ENCODE peak calls at places on chromosome 19, in four cellular contexts. One of them, this sample, is unnamed.
A peak's percentile ranks its signal among the peaks of the same experiment; 100 is the strongest.

GRCh38 chr19:45404557-45405434 is at the start of gene PPP1R13L:
- DNase-seq in activated CD4-positive, alpha-beta T cell treated with anti-CD3 and anti-CD28 coated beads, Interleukin-2, amount 50 U/mL, for 4 hours: peak; percentile 39
- DNase-seq in uterus: peak; percentile 76
- DNase-seq in ascending aorta: peak; percentile 69
- DNase-seq in this sample: peak; percentile 89

GRCh38 chr19:10291554-10292205 is 1.9 kb downstream of the ICAM5 start:
- DNase-seq in activated CD4-positive, alpha-beta T cell treated with anti-CD3 and anti-CD28 coated beads, Interleukin-2, amount 50 U/mL, for 4 hours: no peak
- DNase-seq in uterus: no peak
- DNase-seq in ascending aorta: no peak
- DNase-seq in this sample: no peak

GRCh38 chr19:28794301-28794700 is 418.6 kb downstream of the UQCRFS1 start:
- DNase-seq in activated CD4-positive, alpha-beta T cell treated with anti-CD3 and anti-CD28 coated beads, Interleukin-2, amount 50 U/mL, for 4 hours: no peak
- DNase-seq in uterus: no peak
- DNase-seq in ascending aorta: no peak
- DNase-seq in this sample: no peak

GRCh38 chr19:42076375-42076944 is 494 bp downstream of the ZNF574 start:
- DNase-seq in activated CD4-positive, alpha-beta T cell treated with anti-CD3 and anti-CD28 coated beads, Interleukin-2, amount 50 U/mL, for 4 hours: peak; percentile 35
- DNase-seq in uterus: peak; percentile 44
- DNase-seq in ascending aorta: no peak
- DNase-seq in this sample: no peak

GRCh38 chr19:40701758-40702157 is 11.3 kb upstream of the NUMBL start:
- DNase-seq in activated CD4-positive, alpha-beta T cell treated with anti-CD3 and anti-CD28 coated beads, Interleukin-2, amount 50 U/mL, for 4 hours: no peak
- DNase-seq in uterus: no peak
- DNase-seq in ascending aorta: no peak
- DNase-seq in this sample: no peak

GRCh38 chr19:29845576-29846176 is 33.9 kb downstream of the CCNE1 start:
- DNase-seq in activated CD4-positive, alpha-beta T cell treated with anti-CD3 and anti-CD28 coated beads, Interleukin-2, amount 50 U/mL, for 4 hours: peak; percentile 39
- DNase-seq in uterus: peak; percentile 19
- DNase-seq in ascending aorta: no peak
- DNase-seq in this sample: no peak

GRCh38 chr19:3860499-3860898 is 8.3 kb downstream of the ZFR2 start:
- DNase-seq in activated CD4-positive, alpha-beta T cell treated with anti-CD3 and anti-CD28 coated beads, Interleukin-2, amount 50 U/mL, for 4 hours: no peak
- DNase-seq in uterus: no peak
- DNase-seq in ascending aorta: no peak
- DNase-seq in this sample: no peak

GRCh38 chr19:54152878-54153524 is 6.5 kb downstream of the LENG1 start:
- DNase-seq in activated CD4-positive, alpha-beta T cell treated with anti-CD3 and anti-CD28 coated beads, Interleukin-2, amount 50 U/mL, for 4 hours: no peak
- DNase-seq in uterus: no peak
- DNase-seq in ascending aorta: no peak
- DNase-seq in this sample: no peak

GRCh38 chr19:16886305-16886880 is 2.4 kb upstream of the F2RL3 start:
- DNase-seq in activated CD4-positive, alpha-beta T cell treated with anti-CD3 and anti-CD28 coated beads, Interleukin-2, amount 50 U/mL, for 4 hours: no peak
- DNase-seq in uterus: peak; percentile 81
- DNase-seq in ascending aorta: no peak
- DNase-seq in this sample: peak; percentile 73

GRCh38 chr19:42368360-42368759 is 21.7 kb downstream of the CNFN start:
- DNase-seq in activated CD4-positive, alpha-beta T cell treated with anti-CD3 and anti-CD28 coated beads, Interleukin-2, amount 50 U/mL, for 4 hours: no peak
- DNase-seq in uterus: no peak
- DNase-seq in ascending aorta: no peak
- DNase-seq in this sample: no peak

GRCh38 chr19:17205237-17206140 is 9.7 kb upstream of the USE1 start:
- DNase-seq in activated CD4-positive, alpha-beta T cell treated with anti-CD3 and anti-CD28 coated beads, Interleukin-2, amount 50 U/mL, for 4 hours: peak; percentile 68
- DNase-seq in uterus: peak; percentile 53
- DNase-seq in ascending aorta: no peak
- DNase-seq in this sample: peak; percentile 47

GRCh38 chr19:12792048-12792852 is 964 bp downstream of the JUNB start:
- DNase-seq in activated CD4-positive, alpha-beta T cell treated with anti-CD3 and anti-CD28 coated beads, Interleukin-2, amount 50 U/mL, for 4 hours: peak; percentile 72
- DNase-seq in uterus: peak; percentile 59
- DNase-seq in ascending aorta: no peak
- DNase-seq in this sample: peak; percentile 75

GRCh38 chr19:53102186-53102585 is 1.0 kb downstream of the ZNF160 start:
- DNase-seq in activated CD4-positive, alpha-beta T cell treated with anti-CD3 and anti-CD28 coated beads, Interleukin-2, amount 50 U/mL, for 4 hours: no peak
- DNase-seq in uterus: no peak
- DNase-seq in ascending aorta: no peak
- DNase-seq in this sample: no peak

GRCh38 chr19:21699197-21699596 is 68.2 kb downstream of the ZNF100 start:
- DNase-seq in activated CD4-positive, alpha-beta T cell treated with anti-CD3 and anti-CD28 coated beads, Interleukin-2, amount 50 U/mL, for 4 hours: no peak
- DNase-seq in uterus: no peak
- DNase-seq in ascending aorta: no peak
- DNase-seq in this sample: no peak

GRCh38 chr19:5397804-5398692 is 57.2 kb upstream of the ZNRF4 start:
- DNase-seq in activated CD4-positive, alpha-beta T cell treated with anti-CD3 and anti-CD28 coated beads, Interleukin-2, amount 50 U/mL, for 4 hours: no peak
- DNase-seq in uterus: no peak
- DNase-seq in ascending aorta: no peak
- DNase-seq in this sample: no peak

GRCh38 chr19:46866407-46867132 is 5.8 kb downstream of the ARHGAP35 start:
- DNase-seq in activated CD4-positive, alpha-beta T cell treated with anti-CD3 and anti-CD28 coated beads, Interleukin-2, amount 50 U/mL, for 4 hours: no peak
- DNase-seq in uterus: no peak
- DNase-seq in ascending aorta: no peak
- DNase-seq in this sample: no peak

GRCh38 chr19:29810504-29810871 is 1.3 kb upstream of the CCNE1 start:
- DNase-seq in activated CD4-positive, alpha-beta T cell treated with anti-CD3 and anti-CD28 coated beads, Interleukin-2, amount 50 U/mL, for 4 hours: no peak
- DNase-seq in uterus: peak; percentile 32
- DNase-seq in ascending aorta: no peak
- DNase-seq in this sample: no peak

GRCh38 chr19:38617764-38618589 is at the start of gene MAP4K1:
- DNase-seq in activated CD4-positive, alpha-beta T cell treated with anti-CD3 and anti-CD28 coated beads, Interleukin-2, amount 50 U/mL, for 4 hours: peak; percentile 50
- DNase-seq in uterus: no peak
- DNase-seq in ascending aorta: no peak
- DNase-seq in this sample: peak; percentile 37

This sample was measured in left ventricle myocardium inferior.